ENCODE peak calls at places on chromosomes 3 and 15, in six cellular contexts. H is MM.1S, J is dorsolateral prefrontal cortex, I is AG04450, A is tibial nerve, K is fibroblast of lung. U is an unnamed sample.

GRCh38 chr3:143298380-143298779 is 178.8 kb downstream of the CHST2 start:
- DNase-seq in H (peak), J (no peak), I (no peak), A (no peak), K (no peak), U (no peak)

GRCh38 chr3:13106308-13106970 is 33.2 kb upstream of the IQSEC1 start:
- DNase-seq in H (no peak), J (no peak), I (no peak), A (no peak), K (no peak), U (no peak)

GRCh38 chr15:32029862-32030781 is at the start of gene CHRNA7:
- DNase-seq in H (peak), J (peak), I (no peak), A (no peak), K (peak), U (peak)

GRCh38 chr3:30292192-30292893 is 314.1 kb upstream of the TGFBR2 start:
- DNase-seq in H (no peak), J (no peak), I (no peak), A (no peak), K (peak), U (peak)

GRCh38 chr3:62884041-62884870 is 9.0 kb upstream of the CADPS start:
- DNase-seq in H (no peak), J (no peak), I (no peak), A (no peak), K (no peak), U (no peak)

GRCh38 chr15:45169608-45170480 is 17.9 kb downstream of the SHF start:
- DNase-seq in H (no peak), J (no peak), I (no peak), A (no peak), K (no peak), U (no peak)

GRCh38 chr3:190289989-190290388 is 32.3 kb downstream of the CLDN1 start:
- DNase-seq in H (no peak), J (no peak), I (no peak), A (no peak), K (no peak), U (no peak)

GRCh38 chr3:127688416-127689265 is 15.9 kb downstream of the ABTB1 start:
- DNase-seq in H (no peak), J (peak), I (no peak), A (no peak), K (peak), U (peak)

GRCh38 chr3:186901135-186901734 is 29.1 kb upstream of the ST6GAL1 start:
- DNase-seq in H (no peak), J (no peak), I (no peak), A (no peak), K (peak), U (peak)

GRCh38 chr3:192409203-192409837 is 318.0 kb downstream of the FGF12 start:
- DNase-seq in H (peak), J (peak), I (no peak), A (no peak), K (peak), U (peak)

GRCh38 chr15:98077186-98077585 is 116.7 kb downstream of the ARRDC4 start:
- DNase-seq in H (no peak), J (no peak), I (no peak), A (peak), K (no peak), U (no peak)

GRCh38 chr3:14810070-14810732 is 8.6 kb upstream of the FGD5 start:
- DNase-seq in H (no peak), J (no peak), I (no peak), A (no peak), K (peak), U (no peak)

GRCh38 chr3:65033577-65033976 is 345.8 kb upstream of the ADAMTS9 start:
- DNase-seq in H (no peak), J (no peak), I (no peak), A (no peak), K (peak), U (no peak)

GRCh38 chr15:63994073-63994600 is 52.1 kb downstream of the DAPK2 start:
- DNase-seq in H (no peak), J (no peak), I (no peak), A (no peak), K (no peak), U (no peak)

GRCh38 chr15:71374607-71375352 is 259.5 kb downstream of the THSD4 start:
- DNase-seq in H (no peak), J (no peak), I (peak), A (no peak), K (peak), U (peak)

GRCh38 chr3:32969656-32970055 is 18.2 kb downstream of the CCR4 start:
- DNase-seq in H (no peak), J (no peak), I (no peak), A (no peak), K (no peak), U (no peak)

GRCh38 chr3:141476033-141476432 is 10.8 kb upstream of the RASA2 start:
- DNase-seq in H (peak), J (no peak), I (no peak), A (no peak), K (no peak), U (no peak)

GRCh38 chr15:80953001-80953952 is 36.3 kb downstream of the MESD start:
- DNase-seq in H (no peak), J (no peak), I (no peak), A (no peak), K (no peak), U (no peak)

GRCh38 chr15:60782316-60782715 is 303.4 kb upstream of the ICE2 start:
- DNase-seq in H (no peak), J (no peak), I (no peak), A (no peak), K (no peak), U (no peak)

GRCh38 chr3:192831801-192832347 is 85.8 kb downstream of the MB21D2 start:
- DNase-seq in H (no peak), J (no peak), I (no peak), A (no peak), K (peak), U (no peak)

GRCh38 chr3:171165986-171166385 is 139.5 kb upstream of the SLC2A2 start:
- DNase-seq in H (no peak), J (no peak), I (no peak), A (no peak), K (peak), U (no peak)

GRCh38 chr15:90286678-90287077 is 21.2 kb downstream of the NGRN start:
- DNase-seq in H (peak), J (no peak), I (no peak), A (no peak), K (peak), U (peak)

GRCh38 chr15:82878325-82878724 is 68.9 kb downstream of the WHAMM start:
- DNase-seq in H (no peak), J (no peak), I (no peak), A (no peak), K (no peak), U (no peak)

GRCh38 chr15:36294359-36294758 is 285.1 kb upstream of the CDIN1 start:
- DNase-seq in H (no peak), J (no peak), I (no peak), A (no peak), K (peak), U (no peak)

DNA sequence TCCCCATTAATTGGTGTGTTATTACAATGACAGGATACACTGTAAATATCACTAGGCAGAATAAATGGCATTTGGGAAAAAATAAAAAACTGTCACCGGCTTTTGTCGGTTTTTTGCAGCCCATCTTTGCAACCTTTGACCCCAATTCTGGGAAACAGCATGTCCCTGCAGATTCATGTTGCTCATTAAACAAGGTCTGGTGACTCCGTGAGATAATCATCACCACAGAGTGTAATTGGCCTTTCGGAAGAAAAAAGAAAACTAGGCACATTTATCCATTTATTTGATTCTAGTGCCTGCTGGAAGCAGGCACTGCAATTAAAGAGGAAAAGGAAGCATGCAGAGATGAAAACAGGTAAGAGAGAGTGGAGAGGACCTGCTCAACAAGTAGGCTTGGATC is 64.6 kb downstream of the TRAT1 start:
- DNase-seq in H (no peak), J (no peak), I (no peak), A (no peak), K (no peak), U (no peak)
- H3K4me3 ChIP-seq in H (no peak), J (no peak), I (no peak), A (no peak), K (no peak), U (no peak)

DNA sequence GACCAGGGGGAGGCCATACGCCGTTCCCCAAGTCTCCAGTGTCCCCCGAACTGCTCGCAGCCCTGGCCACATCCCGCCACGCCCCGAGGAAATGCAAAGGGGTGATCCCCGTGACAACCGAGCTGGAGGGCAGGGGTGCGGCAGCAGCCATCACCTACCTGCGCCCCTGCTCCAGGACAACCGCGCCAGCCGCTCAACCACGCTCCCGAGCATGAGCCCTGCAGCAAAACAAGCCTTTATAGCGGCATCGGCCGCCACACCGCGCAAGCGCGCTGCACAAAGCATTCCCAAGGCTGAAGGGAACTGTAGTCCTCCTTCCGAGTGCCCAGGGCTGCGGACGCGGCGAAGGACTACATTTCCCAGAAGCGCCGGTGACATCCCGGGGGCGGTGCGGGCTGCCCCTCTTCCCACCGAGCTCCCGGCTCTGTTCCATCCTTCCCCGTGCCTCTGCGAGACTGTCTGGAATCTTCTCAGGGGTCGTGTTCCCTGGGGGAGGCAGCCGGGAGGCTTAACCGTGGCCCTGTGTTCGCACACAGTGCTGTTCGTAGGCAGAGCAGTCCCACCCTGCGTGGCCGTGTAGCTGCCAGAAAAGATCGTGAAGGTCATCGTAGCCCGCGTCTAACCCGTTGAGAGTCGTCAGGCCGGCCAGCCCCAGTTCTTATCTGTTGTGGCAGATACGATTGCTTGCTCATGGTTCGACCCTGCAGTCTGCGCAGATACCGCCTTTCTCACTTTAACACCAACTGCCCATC is at the start of gene ABCC5:
- DNase-seq in H (peak), J (peak), I (peak), A (peak), K (peak), U (peak)
- TF ChIP-seq CTCF in H (peak), J (peak), I (peak), A (peak), K (peak), U (peak)

GRCh38 chr3:66486646-66487045 is 14.2 kb downstream of the LRIG1 start:
- DNase-seq in H (no peak), J (no peak), I (peak), A (no peak), K (peak), U (peak)
- H3K4me3 ChIP-seq in H (no peak), J (no peak), I (no peak), A (no peak), K (no peak), U (no peak)

DNA sequence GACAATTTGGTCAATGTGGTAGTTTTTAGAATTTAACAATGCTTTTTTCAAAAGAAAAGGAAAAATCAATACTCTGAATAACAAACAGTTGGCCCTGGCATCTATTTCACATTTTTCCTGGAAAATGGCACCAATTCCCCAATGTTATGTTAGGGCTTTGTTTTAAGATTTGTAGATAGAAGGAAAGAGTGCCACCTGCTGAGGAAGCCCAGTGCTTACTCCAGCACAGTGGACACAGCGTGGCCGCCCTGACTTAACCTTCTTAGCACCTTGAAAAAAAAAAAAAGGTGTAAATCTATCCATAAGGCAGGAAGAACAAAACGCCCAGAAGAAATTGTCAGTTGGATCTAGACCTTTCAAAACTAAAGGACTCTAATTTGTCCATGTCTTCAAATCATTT is 110.7 kb upstream of the CNTN4 start:
- DNase-seq in H (no peak), J (no peak), I (no peak), A (no peak), K (peak), U (no peak)
- TF ChIP-seq CTCF in H (peak), J (peak), I (no peak), A (no peak), K (no peak), U (no peak)

DNA sequence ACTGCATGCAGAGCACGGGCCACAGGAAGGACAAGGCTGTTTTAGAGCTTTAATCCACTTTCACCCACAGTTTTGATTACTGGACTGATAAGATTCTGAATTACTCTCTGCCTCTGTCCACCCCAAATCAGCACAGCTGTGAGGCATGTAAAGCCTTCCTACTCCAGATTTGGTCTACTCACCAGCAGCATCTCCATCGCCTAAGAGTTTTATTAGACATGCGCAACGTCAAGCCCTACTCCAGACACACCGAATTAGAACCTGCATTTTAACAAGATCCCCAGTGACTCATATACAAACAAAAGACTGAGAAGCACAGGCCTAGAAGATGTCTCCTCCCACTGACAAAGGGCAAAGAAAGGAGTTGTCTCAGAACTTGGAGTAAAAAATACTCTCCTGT is 221.2 kb downstream of the TUSC7 start:
- DNase-seq in H (no peak), J (no peak), I (no peak), A (no peak), K (peak), U (no peak)
- H3K4me3 ChIP-seq in H (no peak), J (no peak), I (no peak), A (no peak), K (no peak), U (no peak)

U was measured in cardiac fibroblast.